ENCODE peak calls at places on chromosomes 1 and 21, in six cellular contexts. F is activated CD8-positive, alpha-beta T cell treated with anti-CD3 and anti-CD28 coated beads for 36 hours; O is activated T-cell treated with anti-CD3 and anti-CD28 coated beads for 4 hours; R is activated CD8-positive, alpha-beta memory T cell treated with anti-CD3 and anti-CD28 coated beads, Interleukin-2, amount 10 ng/mL, durations not matched to agents 7 days and 5 days; J is EL; S is NB4. G is an unnamed sample.

GRCh38 chr1:29932626-29933025 is 696.3 kb downstream of the PTPRU start:
- DNase-seq in F (no peak), O (no peak), R (no peak), J (no peak), S (no peak), G (no peak)

GRCh38 chr1:229947968-229948367 is 119.1 kb upstream of the GALNT2 start:
- DNase-seq in F (no peak), O (no peak), R (no peak), J (peak), S (no peak), G (no peak)

GRCh38 chr1:246302251-246302625 is 204.8 kb downstream of the SMYD3 start:
- DNase-seq in F (no peak), O (no peak), R (no peak), J (no peak), S (no peak), G (no peak)

GRCh38 chr1:16087733-16088132 is 14.3 kb upstream of the FAM131C start:
- DNase-seq in F (no peak), O (no peak), R (no peak), J (no peak), S (no peak), G (no peak)

GRCh38 chr1:93715529-93716126 is 34.0 kb upstream of the BCAR3 start:
- DNase-seq in F (peak), O (no peak), R (peak), J (no peak), S (no peak), G (no peak)

GRCh38 chr1:47558601-47559593 is 121.1 kb downstream of the FOXD2 start:
- DNase-seq in F (no peak), O (no peak), R (no peak), J (no peak), S (no peak), G (no peak)

GRCh38 chr1:94679336-94680007 is 137.9 kb upstream of the F3 start:
- DNase-seq in F (no peak), O (no peak), R (no peak), J (no peak), S (no peak), G (no peak)

GRCh38 chr1:10615932-10616671 is 141.4 kb downstream of the PEX14 start:
- DNase-seq in F (no peak), O (no peak), R (no peak), J (no peak), S (no peak), G (peak)

GRCh38 chr1:210558302-210558701 is 229.6 kb downstream of the HHAT start:
- DNase-seq in F (no peak), O (no peak), R (no peak), J (peak), S (no peak), G (no peak)

GRCh38 chr1:1360511-1361169 is 2.3 kb upstream of the MXRA8 start:
- DNase-seq in F (no peak), O (no peak), R (no peak), J (peak), S (no peak), G (no peak)

GRCh38 chr1:242524571-242525359 is at the start of gene PLD5:
- DNase-seq in F (no peak), O (no peak), R (no peak), J (no peak), S (no peak), G (no peak)

GRCh38 chr1:163085041-163085903 is 16.1 kb downstream of the RGS4 start:
- DNase-seq in F (no peak), O (no peak), R (no peak), J (peak), S (no peak), G (no peak)

GRCh38 chr21:29961291-29962027 is 21.7 kb upstream of the GRIK1 start:
- DNase-seq in F (no peak), O (no peak), R (no peak), J (no peak), S (no peak), G (no peak)

GRCh38 chr1:172277277-172277676 is 143.2 kb upstream of the C1orf105 start:
- DNase-seq in F (no peak), O (no peak), R (no peak), J (no peak), S (no peak), G (no peak)

GRCh38 chr1:24047101-24047459 is 64.9 kb downstream of the MYOM3 start:
- DNase-seq in F (no peak), O (no peak), R (no peak), J (peak), S (peak), G (no peak)

GRCh38 chr1:14113841-14114567 is 414.0 kb downstream of the PRDM2 start:
- DNase-seq in F (peak), O (no peak), R (no peak), J (no peak), S (peak), G (no peak)

GRCh38 chr1:31709060-31709459 is 5.2 kb upstream of the COL16A1 start:
- DNase-seq in F (no peak), O (no peak), R (no peak), J (no peak), S (no peak), G (no peak)

GRCh38 chr1:194535369-194535768 is 1349.0 kb upstream of the B3GALT2 start:
- DNase-seq in F (no peak), O (no peak), R (no peak), J (peak), S (peak), G (no peak)

GRCh38 chr1:225424562-225425210 is 3.2 kb downstream of the LBR start:
- DNase-seq in F (no peak), O (no peak), R (no peak), J (peak), S (no peak), G (no peak)

GRCh38 chr1:212641956-212642355 is 33.4 kb downstream of the ATF3 start:
- DNase-seq in F (no peak), O (no peak), R (no peak), J (no peak), S (no peak), G (peak)

GRCh38 chr1:40040511-40041465 is at the start of gene CAP1:
- DNase-seq in F (peak), O (peak), R (peak), J (peak), S (peak), G (peak)

GRCh38 chr1:2347907-2348306 is 43.4 kb downstream of the MORN1 start:
- DNase-seq in F (no peak), O (no peak), R (no peak), J (no peak), S (no peak), G (no peak)

GRCh38 chr1:84574936-84575335 is 696 bp upstream of the CTBS start:
- DNase-seq in F (no peak), O (no peak), R (no peak), J (no peak), S (no peak), G (no peak)

GRCh38 chr1:230878584-230878975 is 10.3 kb upstream of the C1orf198 start:
- DNase-seq in F (no peak), O (no peak), R (no peak), J (peak), S (no peak), G (no peak)

GRCh38 chr21:45388011-45388521 is 16.9 kb upstream of the COL18A1 start:
- DNase-seq in F (no peak), O (no peak), R (no peak), J (no peak), S (no peak), G (no peak)

GRCh38 chr1:150970818-150971582 is 3.6 kb downstream of the CERS2 start:
- DNase-seq in F (no peak), O (no peak), R (no peak), J (peak), S (peak), G (no peak)

GRCh38 chr1:234776256-234776874 is 166.4 kb upstream of the IRF2BP2 start:
- DNase-seq in F (no peak), O (no peak), R (peak), J (no peak), S (peak), G (peak)

GRCh38 chr21:42424848-42425602 is 21.3 kb downstream of the UBASH3A start:
- DNase-seq in F (peak), O (no peak), R (peak), J (no peak), S (peak), G (no peak)

GRCh38 chr21:35479529-35479928 is 430.4 kb upstream of the RUNX1 start:
- DNase-seq in F (no peak), O (no peak), R (no peak), J (no peak), S (no peak), G (no peak)

GRCh38 chr1:195663549-195664280 is 944.5 kb downstream of the KCNT2 start:
- DNase-seq in F (no peak), O (no peak), R (no peak), J (peak), S (peak), G (no peak)

GRCh38 chr1:46043491-46044017 is 88.9 kb downstream of the PIK3R3 start:
- DNase-seq in F (no peak), O (no peak), R (no peak), J (no peak), S (peak), G (no peak)

GRCh38 chr1:2998503-2999100 is 22.7 kb upstream of the ACTRT2 start:
- DNase-seq in F (no peak), O (no peak), R (no peak), J (no peak), S (no peak), G (no peak)

GRCh38 chr1:19229229-19229628 is 19.2 kb upstream of the UBR4 start:
- DNase-seq in F (no peak), O (no peak), R (no peak), J (no peak), S (no peak), G (no peak)